ENCODE peak calls at places on chromosomes 13 and 19, in nine cellular contexts. M, Z, U, P, H, W, A, D and Y are unnamed samples.

GRCh38 chr19:14409157-14410053 is 9.7 kb downstream of the DDX39A start:
- DNase-seq in W (no peak), D (no peak), H (no peak), Z (no peak), P (no peak), U (no peak), M (no peak), A (no peak), Y (no peak)

GRCh38 chr13:75876371-75877050 is 240.4 kb downstream of the LMO7 start:
- DNase-seq in P (peak; percentile 27), A (no peak), W (no peak), Z (peak; percentile 65), D (peak; percentile 57), H (no peak), U (peak; percentile 68), M (peak; percentile 30), Y (peak; percentile 19)

GRCh38 chr13:52599037-52599852 is 43.0 kb upstream of the HNRNPA1L2 start:
- DNase-seq in U (no peak), D (no peak), W (no peak), A (no peak), H (no peak), M (no peak), P (no peak), Z (no peak), Y (no peak)

GRCh38 chr13:44180876-44181536 is 192.6 kb upstream of the SERP2 start:
- DNase-seq in U (no peak), Z (no peak), D (no peak), A (no peak), P (no peak), M (no peak), W (no peak), H (no peak), Y (no peak)

GRCh38 chr13:40292536-40292935 is 373.9 kb downstream of the FOXO1 start:
- DNase-seq in Z (no peak), M (no peak), A (no peak), D (no peak), P (no peak), U (no peak), H (no peak), W (no peak), Y (no peak)

GRCh38 chr19:42132030-42132628 is at the start of gene POU2F2:
- DNase-seq in P (peak; percentile 22), Z (no peak), D (peak; percentile 55), W (no peak), A (no peak), H (no peak), U (no peak), M (no peak), Y (no peak)

GRCh38 chr19:49677232-49677881 is at the start of gene PRMT1:
- DNase-seq in Z (peak; percentile 76), M (no peak), A (no peak), P (peak; percentile 54), D (no peak), U (peak; percentile 41), W (no peak), H (no peak), Y (no peak)

GRCh38 chr19:53432088-53432661 is 391 bp downstream of the ZNF761 start:
- DNase-seq in D (no peak), Z (peak; percentile 18), P (peak; percentile 10), W (no peak), M (no peak), H (no peak), U (peak; percentile 36), A (no peak), Y (no peak)

GRCh38 chr13:83498486-83499190 is 383.6 kb downstream of the SLITRK1 start:
- DNase-seq in Z (peak; percentile 64), D (no peak), U (no peak), H (no peak), A (no peak), M (peak; percentile 3), W (no peak), P (no peak), Y (no peak)

GRCh38 chr13:111005808-111006494 is 91.1 kb upstream of the ANKRD10 start:
- DNase-seq in H (no peak), P (no peak), U (peak; percentile 29), A (no peak), W (no peak), M (no peak), Z (no peak), D (no peak), Y (no peak)

GRCh38 chr19:2853015-2853606 is 11.8 kb downstream of the ZNF555 start:
- DNase-seq in P (no peak), D (no peak), M (no peak), U (no peak), W (no peak), A (no peak), H (no peak), Z (no peak), Y (no peak)

GRCh38 chr13:33615436-33615835 is 202.5 kb upstream of the RFC3 start:
- DNase-seq in M (no peak), D (no peak), W (no peak), H (no peak), Z (no peak), U (no peak), P (no peak), A (no peak), Y (peak; percentile 73)

GRCh38 chr19:48724796-48725753 is 5.5 kb upstream of the MAMSTR start:
- DNase-seq in D (peak; percentile 66), Z (peak; percentile 84), H (no peak), M (no peak), A (no peak), U (peak; percentile 91), W (no peak), P (no peak), Y (no peak)

GRCh38 chr13:100300213-100300612 is 211.3 kb downstream of the PCCA start:
- DNase-seq in A (no peak), W (no peak), Z (no peak), D (no peak), U (no peak), H (no peak), M (no peak), P (no peak), Y (no peak)

GRCh38 chr19:3034845-3035541 is 5.9 kb upstream of the TLE2 start:
- DNase-seq in W (no peak), H (no peak), P (no peak), A (no peak), Z (no peak), U (peak; percentile 33), M (no peak), D (no peak), Y (no peak)

GRCh38 chr19:18639706-18640105 is 2.9 kb downstream of the KLHL26 start:
- DNase-seq in H (no peak), A (no peak), Z (no peak), P (no peak), M (no peak), D (no peak), W (no peak), U (no peak), Y (no peak)

GRCh38 chr19:33879818-33880575 is 83.3 kb downstream of the KCTD15 start:
- DNase-seq in P (no peak), W (no peak), A (no peak), H (no peak), U (no peak), M (no peak), D (no peak), Z (no peak), Y (no peak)

GRCh38 chr19:46710687-46711086 is 6.2 kb downstream of the PRKD2 start:
- DNase-seq in D (no peak), H (no peak), P (no peak), U (no peak), M (no peak), Z (no peak), A (no peak), W (no peak), Y (no peak)

GRCh38 chr19:34165295-34165738 is 7.0 kb upstream of the LSM14A start:
- DNase-seq in W (no peak), U (no peak), H (no peak), D (no peak), A (no peak), Z (no peak), M (no peak), P (no peak), Y (no peak)

GRCh38 chr13:48493076-48493765 is 39.7 kb downstream of the RCBTB2 start:
- DNase-seq in D (no peak), W (no peak), A (no peak), Z (no peak), P (no peak), H (no peak), U (peak; percentile 13), M (no peak), Y (no peak)

GRCh38 chr13:112933649-112934048 is 35.4 kb upstream of the MCF2L start:
- DNase-seq in A (no peak), M (no peak), H (no peak), P (no peak), Z (no peak), D (no peak), W (no peak), U (no peak), Y (no peak)

GRCh38 chr13:24680258-24680920 is at the start of gene ATP12A:
- DNase-seq in D (peak; percentile 46), M (no peak), A (no peak), P (no peak), H (no peak), Z (no peak), U (no peak), W (no peak), Y (no peak)

GRCh38 chr19:1037553-1038115 is 2.3 kb upstream of the ABCA7 start:
- DNase-seq in W (no peak), M (no peak), P (no peak), Z (no peak), U (no peak), H (no peak), D (no peak), A (no peak), Y (no peak)

GRCh38 chr19:4140237-4140711 is 13.2 kb upstream of the CREB3L3 start:
- DNase-seq in A (no peak), U (peak; percentile 66), M (no peak), D (peak; percentile 68), P (no peak), H (no peak), W (no peak), Z (peak; percentile 89), Y (no peak)

GRCh38 chr13:77409412-77409811 is 82.5 kb upstream of the MYCBP2 start:
- DNase-seq in M (no peak), H (no peak), P (no peak), D (no peak), A (no peak), U (peak; percentile 10), Z (no peak), W (no peak), Y (no peak)

GRCh38 chr13:99314640-99315176 is 7.5 kb upstream of the GPR183 start:
- DNase-seq in U (no peak), A (no peak), Z (no peak), M (no peak), P (no peak), D (no peak), H (no peak), W (no peak), Y (no peak)

GRCh38 chr19:6663236-6664187 is 6.4 kb downstream of the TNFSF14 start:
- DNase-seq in U (peak; percentile 39), P (no peak), W (no peak), Z (no peak), D (no peak), A (no peak), H (no peak), M (no peak), Y (no peak)

GRCh38 chr19:52722062-52723005 is 12.5 kb downstream of the ZNF611 start:
- DNase-seq in A (no peak), M (peak; percentile 83), D (no peak), W (no peak), P (no peak), U (peak; percentile 88), Z (peak; percentile 19), H (no peak), Y (no peak)

GRCh38 chr13:20157387-20157786 is 3.5 kb downstream of the GJA3 start:
- DNase-seq in D (no peak), M (no peak), A (no peak), H (no peak), U (no peak), P (no peak), W (no peak), Z (no peak), Y (no peak)

GRCh38 chr13:32211788-32212187 is 103.4 kb downstream of the ZAR1L start:
- DNase-seq in Z (no peak), A (no peak), D (no peak), U (no peak), H (no peak), W (no peak), M (peak; percentile 88), P (no peak), Y (no peak)

GRCh38 chr13:20136781-20137703 is 23.8 kb downstream of the GJA3 start:
- DNase-seq in P (no peak), W (no peak), Z (peak; percentile 67), H (no peak), M (no peak), U (peak; percentile 52), A (no peak), D (peak; percentile 68), Y (no peak)